ENCODE peak calls at places on chromosomes 13 and 19, in seven cellular contexts. B, V, M, F, L, D and Z are unnamed samples.
A peak's percentile ranks its signal among the peaks of the same experiment; 100 is the strongest.

GRCh38 chr13:40508112-40508511 is 158.3 kb downstream of the FOXO1 start:
- DNase-seq in B (no peak), V (no peak), M (no peak), F (no peak), L (no peak), D (no peak), Z (no peak)

GRCh38 chr19:34480491-34480890 is 1.1 kb upstream of the WTIP start:
- DNase-seq in B (no peak), V (no peak), M (no peak), F (no peak), L (no peak), D (no peak), Z (no peak)

GRCh38 chr13:94641432-94641941 is 39.8 kb downstream of the GPR180 start:
- DNase-seq in B (no peak), V (no peak), M (no peak), F (no peak), L (no peak), D (no peak), Z (no peak)

GRCh38 chr19:870963-871401 is 11.5 kb downstream of the CFD start:
- DNase-seq in B (no peak), V (no peak), M (no peak), F (no peak), L (no peak), D (no peak), Z (no peak)

GRCh38 chr13:33287142-33287882 is 1.8 kb upstream of the STARD13 start:
- DNase-seq in B (no peak), V (no peak), M (no peak), F (no peak), L (no peak), D (no peak), Z (no peak)

GRCh38 chr13:22789027-22789593 is 391.7 kb upstream of the SGCG start:
- DNase-seq in B (no peak), V (no peak), M (no peak), F (peak; percentile 55), L (no peak), D (peak; percentile 78), Z (no peak)

GRCh38 chr19:40464059-40465024 is 1.2 kb downstream of the BLVRB start:
- DNase-seq in B (no peak), V (peak; percentile 92), M (no peak), F (peak; percentile 85), L (peak; percentile 55), D (peak; percentile 81), Z (peak; percentile 71)

GRCh38 chr19:8340341-8341096 is 2.5 kb downstream of the KANK3 start:
- DNase-seq in B (no peak), V (peak; percentile 39), M (no peak), F (no peak), L (peak; percentile 59), D (no peak), Z (no peak)

GRCh38 chr19:6890421-6890913 is 3.1 kb downstream of the ADGRE1 start:
- DNase-seq in B (no peak), V (no peak), M (no peak), F (no peak), L (no peak), D (no peak), Z (no peak)

GRCh38 chr19:39671739-39672363 is 16.1 kb downstream of the LGALS16 start:
- DNase-seq in B (no peak), V (peak; percentile 26), M (peak; percentile 15), F (peak; percentile 66), L (no peak), D (peak; percentile 60), Z (peak; percentile 55)

GRCh38 chr13:75544681-75545333 is 4.8 kb upstream of the UCHL3 start:
- DNase-seq in B (no peak), V (no peak), M (no peak), F (no peak), L (no peak), D (peak; percentile 78), Z (no peak)

GRCh38 chr13:35343417-35343816 is 133.1 kb downstream of the MAB21L1 start:
- DNase-seq in B (no peak), V (no peak), M (no peak), F (no peak), L (no peak), D (no peak), Z (no peak)

GRCh38 chr13:84481958-84482357 is 599.7 kb upstream of the SLITRK1 start:
- DNase-seq in B (no peak), V (no peak), M (no peak), F (no peak), L (no peak), D (no peak), Z (no peak)

GRCh38 chr13:113455384-113455783 is 2.1 kb upstream of the ADPRHL1 start:
- DNase-seq in B (no peak), V (no peak), M (no peak), F (no peak), L (no peak), D (no peak), Z (no peak)
- TF ChIP-seq SP1 in B (no peak), V (no peak), M (no peak), F (no peak), L (no peak), D (no peak), Z (no peak)

GRCh38 chr13:30504081-30504480 is 38.3 kb upstream of the HMGB1 start:
- DNase-seq in B (peak; percentile 16), V (no peak), M (no peak), F (no peak), L (peak; percentile 41), D (no peak), Z (no peak)
- TF ChIP-seq SP1 in B (no peak), V (no peak), M (no peak), F (no peak), L (no peak), D (no peak), Z (no peak)

GRCh38 chr13:42001580-42001979 is 40.7 kb upstream of the VWA8 start:
- DNase-seq in B (no peak), V (peak; percentile 16), M (peak; percentile 3), F (no peak), L (no peak), D (no peak), Z (no peak)
- TF ChIP-seq SP1 in B (no peak), V (no peak), M (no peak), F (no peak), L (no peak), D (no peak), Z (no peak)

GRCh38 chr13:87999141-87999765 is 328.1 kb downstream of the SLITRK5 start:
- DNase-seq in B (no peak), V (no peak), M (no peak), F (no peak), L (no peak), D (no peak), Z (no peak)
- TF ChIP-seq SP1 in B (no peak), V (no peak), M (no peak), F (no peak), L (no peak), D (no peak), Z (no peak)

GRCh38 chr13:47623862-47624261 is 377.2 kb downstream of the SUCLA2 start:
- DNase-seq in B (no peak), V (no peak), M (no peak), F (no peak), L (no peak), D (no peak), Z (no peak)

GRCh38 chr13:47632311-47632710 is 368.8 kb downstream of the SUCLA2 start:
- DNase-seq in B (no peak), V (peak; percentile 26), M (no peak), F (no peak), L (no peak), D (no peak), Z (no peak)

DNA sequence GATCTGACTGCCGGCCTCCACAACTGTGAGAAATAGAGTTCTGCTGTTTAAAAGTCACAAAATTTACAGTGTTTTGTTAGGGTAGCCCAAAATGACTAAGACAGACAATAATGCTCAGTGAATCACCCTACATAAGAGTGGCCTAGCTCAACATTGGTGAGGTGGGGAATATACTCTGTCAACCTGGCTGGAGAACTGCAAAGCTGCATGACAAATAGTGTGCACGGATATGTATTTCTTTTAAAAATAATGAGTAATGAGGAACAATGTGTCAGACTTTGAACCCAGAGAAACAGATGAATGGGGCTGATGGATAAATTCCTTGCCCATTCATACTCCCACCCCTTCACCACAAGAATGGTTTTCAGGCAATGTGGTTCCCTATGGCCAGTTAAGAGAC is 372.4 kb downstream of the SUCLA2 start:
- DNase-seq in B (no peak), V (no peak), M (no peak), F (no peak), L (no peak), D (no peak), Z (no peak)
- TF ChIP-seq SP1 in B (no peak), V (no peak), M (no peak), F (no peak), L (no peak), D (no peak), Z (no peak)

GRCh38 chr13:72804301-72804700 is 22.4 kb downstream of the PIBF1 start:
- DNase-seq in B (no peak), V (no peak), M (no peak), F (no peak), L (no peak), D (no peak), Z (no peak)

GRCh38 chr13:72805663-72806341 is 23.9 kb downstream of the PIBF1 start:
- DNase-seq in B (no peak), V (no peak), M (no peak), F (no peak), L (no peak), D (peak; percentile 44), Z (no peak)

GRCh38 chr13:72808917-72809500 is 27.1 kb downstream of the PIBF1 start:
- DNase-seq in B (no peak), V (no peak), M (no peak), F (no peak), L (peak; percentile 12), D (peak; percentile 9), Z (peak; percentile 31)
- TF ChIP-seq SP1 in B (no peak), V (no peak), M (no peak), F (no peak), L (no peak), D (no peak), Z (no peak)